ENCODE peak calls at places on chromosomes 2 and 18, in five cellular contexts. W is WERI-Rb-1, M is GM06990, G is NB4, Q is adrenal gland. I is an unnamed sample.

GRCh38 chr2:113203217-113203530 is 29.4 kb downstream of the PSD4 start:
- DNase-seq in Q (no peak), M (no peak), W (no peak), G (no peak), I (no peak)

GRCh38 chr2:186569906-186570305 is 19.9 kb upstream of the ITGAV start:
- DNase-seq in W (no peak), M (no peak), Q (no peak), G (no peak), I (peak; percentile 68)

GRCh38 chr18:47215554-47216138 is 35.8 kb downstream of the SKOR2 start:
- DNase-seq in W (peak; percentile 59), Q (peak; percentile 54), M (no peak), G (peak; percentile 57), I (peak; percentile 41)

GRCh38 chr18:39454866-39455265 is 1889.3 kb upstream of the CELF4 start:
- DNase-seq in W (no peak), Q (no peak), G (no peak), M (no peak), I (no peak)

GRCh38 chr2:23673830-23674679 is 252.9 kb downstream of the ATAD2B start:
- DNase-seq in Q (no peak), G (peak; percentile 58), M (no peak), W (no peak), I (peak; percentile 44)

GRCh38 chr18:55794288-55795052 is 206.5 kb upstream of the TCF4 start:
- DNase-seq in Q (no peak), W (no peak), G (no peak), M (no peak), I (no peak)

GRCh38 chr2:20141056-20141762 is 83.7 kb downstream of the SDC1 start:
- DNase-seq in M (no peak), W (no peak), Q (peak; percentile 89), G (no peak), I (no peak)

GRCh38 chr2:171958475-171958874 is 36.2 kb downstream of the HAT1 start:
- DNase-seq in W (no peak), Q (no peak), G (peak; percentile 82), M (no peak), I (no peak)

GRCh38 chr18:3055861-3056260 is 42.9 kb upstream of the LPIN2 start:
- DNase-seq in G (no peak), Q (no peak), M (no peak), W (no peak), I (no peak)

GRCh38 chr2:23690421-23691105 is 236.4 kb downstream of the ATAD2B start:
- DNase-seq in G (no peak), W (no peak), Q (peak; percentile 72), M (no peak), I (no peak)

GRCh38 chr2:214244847-214245246 is 166.0 kb upstream of the VWC2L start:
- DNase-seq in W (no peak), Q (no peak), M (no peak), G (no peak), I (peak; percentile 11)

GRCh38 chr2:195709901-195710300 is 52.9 kb downstream of the SLC39A10 start:
- DNase-seq in Q (no peak), G (no peak), W (no peak), M (no peak), I (no peak)

GRCh38 chr2:240387669-240388358 is 47.6 kb upstream of the GPC1 start:
- DNase-seq in Q (peak; percentile 97), G (peak; percentile 28), W (no peak), M (no peak), I (no peak)

GRCh38 chr2:206783718-206784117 is 18.3 kb downstream of the FASTKD2 start:
- DNase-seq in W (no peak), G (peak; percentile 38), M (no peak), Q (no peak), I (no peak)

GRCh38 chr18:42564761-42565160 is 550.7 kb downstream of the RIT2 start:
- DNase-seq in M (no peak), Q (no peak), W (no peak), G (no peak), I (no peak)

GRCh38 chr2:37916512-37917082 is 8.5 kb upstream of the RMDN2 start:
- DNase-seq in G (no peak), Q (peak; percentile 85), W (no peak), M (no peak), I (no peak)

GRCh38 chr18:78632111-78632541 is 347.5 kb upstream of the SALL3 start:
- DNase-seq in W (peak; percentile 41), Q (peak; percentile 27), G (peak; percentile 51), M (no peak), I (no peak)

GRCh38 chr2:216730871-216731270 is 35.5 kb upstream of the IGFBP5 start:
- DNase-seq in G (no peak), W (no peak), M (no peak), Q (peak; percentile 28), I (no peak)

GRCh38 chr2:74566423-74567085 is 12.0 kb downstream of the DOK1 start:
- DNase-seq in W (no peak), G (peak; percentile 45), Q (no peak), M (no peak), I (no peak)

GRCh38 chr2:6782523-6783061 is 83.1 kb downstream of the CMPK2 start:
- DNase-seq in G (no peak), W (no peak), Q (no peak), M (no peak), I (no peak)

GRCh38 chr18:24656571-24656971 is 196.1 kb downstream of the HRH4 start:
- DNase-seq in M (no peak), G (peak; percentile 63), Q (no peak), W (peak; percentile 70), I (no peak)

GRCh38 chr2:72144746-72145657 is 2.7 kb downstream of the CYP26B1 start:
- DNase-seq in G (no peak), W (peak; percentile 65), M (no peak), Q (peak; percentile 54), I (peak; percentile 44)

GRCh38 chr2:211161236-211161635 is 604.8 kb downstream of the CPS1 start:
- DNase-seq in W (no peak), Q (no peak), G (no peak), M (no peak), I (no peak)

GRCh38 chr2:54454922-54455583 is 1.1 kb upstream of the SPTBN1 start:
- DNase-seq in M (peak; percentile 16), Q (peak; percentile 65), G (no peak), W (no peak), I (peak; percentile 12)

GRCh38 chr2:54456526-54457325 is 599 bp downstream of the SPTBN1 start:
- DNase-seq in G (peak; percentile 60), M (peak; percentile 60), Q (no peak), W (peak; percentile 52), I (peak; percentile 67)

GRCh38 chr2:54455584-54456525 is at the start of gene SPTBN1:
- DNase-seq in W (peak; percentile 98), M (peak; percentile 76), G (peak; percentile 72), Q (peak; percentile 96), I (peak; percentile 86)

GRCh38 chr2:54457326-54458023 is 1.3 kb downstream of the SPTBN1 start:
- DNase-seq in W (peak; percentile 67), Q (no peak), G (peak; percentile 47), M (peak; percentile 43), I (peak; percentile 27)

DNA sequence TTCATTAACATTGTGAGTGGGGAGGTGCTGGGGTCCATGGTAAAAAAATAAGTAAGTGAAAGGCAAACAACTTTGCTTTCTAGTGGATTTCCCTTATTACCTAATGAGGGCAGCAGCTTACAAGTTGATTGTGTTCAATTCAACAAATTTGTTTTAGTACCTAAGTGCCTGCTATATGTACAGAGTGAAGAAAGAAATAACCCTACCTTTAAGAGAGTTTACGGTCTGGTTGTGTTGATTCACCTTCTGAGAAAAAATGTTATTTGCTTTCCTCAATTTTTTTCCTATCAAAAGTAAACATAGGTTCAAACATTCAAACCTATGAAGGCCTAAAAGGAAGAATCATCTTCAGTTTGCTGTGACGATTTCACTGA is 1.6 kb upstream of the SPTBN1 start:
- DNase-seq in W (no peak), G (no peak), M (no peak), Q (no peak), I (no peak)
- H3K4me3 ChIP-seq in W (no peak overlapping the region), G (no peak overlapping the region), M (no peak overlapping the region), Q (peak overlapping the region; percentile 99), I (no peak overlapping the region)

GRCh38 chr2:241562269-241562891 is 3.8 kb downstream of the BOK start:
- DNase-seq in W (no peak), Q (no peak), M (no peak), G (no peak), I (no peak)
- H3K4me3 ChIP-seq in W (no peak overlapping the region), Q (no peak overlapping the region), M (no peak overlapping the region), G (no peak overlapping the region), I (no peak overlapping the region)

GRCh38 chr2:119308793-119309330 is 57.8 kb downstream of the C2orf76 start:
- DNase-seq in G (no peak), Q (peak; percentile 72), M (no peak), W (no peak), I (no peak)

GRCh38 chr2:119305497-119306195 is 61.0 kb downstream of the C2orf76 start:
- DNase-seq in G (no peak), M (no peak), Q (no peak), W (no peak), I (no peak)

GRCh38 chr2:119307419-119308140 is 59.1 kb downstream of the C2orf76 start:
- DNase-seq in W (no peak), G (no peak), M (no peak), Q (no peak), I (no peak)

GRCh38 chr2:119304852-119305251 is 61.8 kb downstream of the C2orf76 start:
- DNase-seq in W (no peak), G (no peak), Q (no peak), M (no peak), I (no peak)

GRCh38 chr2:119306196-119306590 is 60.4 kb downstream of the C2orf76 start:
- DNase-seq in M (no peak), Q (no peak), W (no peak), G (no peak), I (no peak)
- H3K4me3 ChIP-seq in M (no peak overlapping the region), Q (no peak overlapping the region), W (no peak overlapping the region), G (no peak overlapping the region), I (no peak overlapping the region)

GRCh38 chr2:238167761-238168160 is 9.0 kb downstream of the ERFE start:
- DNase-seq in M (no peak), Q (no peak), W (no peak), G (no peak), I (no peak)

GRCh38 chr2:238169708-238170251 is 11.0 kb downstream of the ERFE start:
- DNase-seq in G (peak; percentile 93), M (no peak), Q (no peak), W (no peak), I (no peak)

GRCh38 chr2:238170386-238171071 is 11.8 kb downstream of the ERFE start:
- DNase-seq in G (no peak), W (no peak), M (no peak), Q (no peak), I (no peak)

GRCh38 chr2:238168196-238168815 is 9.5 kb downstream of the ERFE start:
- DNase-seq in M (no peak), G (no peak), W (no peak), Q (no peak), I (no peak)

DNA sequence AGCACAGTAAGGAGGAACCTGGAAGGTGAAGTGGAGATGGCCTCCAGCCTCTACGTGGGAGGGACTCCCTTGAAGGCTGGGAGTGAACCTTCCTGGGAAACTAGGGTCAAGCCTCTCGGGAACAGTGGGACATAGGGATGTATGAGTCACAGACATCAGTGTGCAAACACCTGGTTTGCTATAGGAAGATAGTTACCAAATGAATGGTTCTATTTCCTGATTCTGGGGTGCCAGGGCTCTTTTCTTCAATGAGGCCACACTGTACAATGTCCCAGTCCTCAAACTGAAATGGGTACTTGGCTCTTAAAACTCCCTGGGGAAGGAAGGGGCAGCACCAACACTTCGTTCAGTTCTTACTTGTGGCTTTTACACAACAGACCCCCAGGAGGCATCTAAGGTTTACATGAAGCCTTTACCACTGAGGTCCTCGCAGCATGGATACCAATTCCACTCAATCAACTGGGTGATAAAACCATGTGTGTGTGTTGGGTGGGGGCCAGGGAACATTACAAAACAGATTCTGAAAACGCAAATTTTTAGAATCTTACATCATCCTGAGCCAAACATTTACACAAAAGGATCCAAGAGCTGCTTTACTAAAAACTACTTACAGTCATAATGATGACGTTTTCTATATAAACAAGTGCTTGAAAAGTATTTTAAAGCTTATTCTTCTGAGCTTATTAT is 10.4 kb downstream of the ERFE start:
- DNase-seq in Q (no peak), M (no peak), G (peak; percentile 58), W (no peak), I (no peak)
- H3K4me3 ChIP-seq in Q (no peak overlapping the region), M (no peak overlapping the region), G (no peak overlapping the region), W (no peak overlapping the region), I (no peak overlapping the region)

I was measured in neuronal stem cell.